ENCODE peak calls at places on chromosomes 5 and 9, in six cellular contexts. One of them, this sample, is unnamed.

GRCh38 chr5:5950658-5951057 is 427.7 kb downstream of the MED10 start:
- DNase-seq in GM12891: no peak
- DNase-seq in tibial nerve: no peak
- DNase-seq in Peyer's patch: no peak
- DNase-seq in esophagus squamous epithelium: no peak
- DNase-seq in ovary: no peak
- DNase-seq in this sample: no peak

GRCh38 chr5:73831066-73831465 is 205.1 kb downstream of the ARHGEF28 start:
- DNase-seq in esophagus squamous epithelium: no peak
- DNase-seq in Peyer's patch: no peak
- DNase-seq in tibial nerve: no peak
- DNase-seq in GM12891: no peak
- DNase-seq in ovary: no peak
- DNase-seq in this sample: no peak

GRCh38 chr5:84384604-84385575 is at the start of gene EDIL3:
- DNase-seq in Peyer's patch: peak; percentile 48
- DNase-seq in GM12891: no peak
- DNase-seq in esophagus squamous epithelium: no peak
- DNase-seq in ovary: peak; percentile 37
- DNase-seq in tibial nerve: no peak
- DNase-seq in this sample: peak; percentile 86

GRCh38 chr5:26622947-26623346 is 415.4 kb downstream of the CDH9 start:
- DNase-seq in GM12891: no peak
- DNase-seq in esophagus squamous epithelium: no peak
- DNase-seq in tibial nerve: no peak
- DNase-seq in ovary: no peak
- DNase-seq in Peyer's patch: no peak
- DNase-seq in this sample: no peak

GRCh38 chr9:132857601-132858342 is 20.3 kb downstream of the AK8 start:
- DNase-seq in Peyer's patch: no peak
- DNase-seq in esophagus squamous epithelium: no peak
- DNase-seq in tibial nerve: no peak
- DNase-seq in GM12891: no peak
- DNase-seq in ovary: peak; percentile 67
- DNase-seq in this sample: no peak

GRCh38 chr5:55421074-55421529 is 113.3 kb downstream of the MTREX start:
- DNase-seq in tibial nerve: no peak
- DNase-seq in Peyer's patch: no peak
- DNase-seq in GM12891: no peak
- DNase-seq in ovary: no peak
- DNase-seq in esophagus squamous epithelium: no peak
- DNase-seq in this sample: no peak

GRCh38 chr5:143569722-143570567 is 166.5 kb upstream of the NR3C1 start:
- DNase-seq in tibial nerve: no peak
- DNase-seq in Peyer's patch: no peak
- DNase-seq in GM12891: no peak
- DNase-seq in ovary: no peak
- DNase-seq in esophagus squamous epithelium: no peak
- DNase-seq in this sample: no peak

GRCh38 chr9:26157411-26157810 is 479.2 kb upstream of the TUSC1 start:
- DNase-seq in esophagus squamous epithelium: no peak
- DNase-seq in ovary: no peak
- DNase-seq in Peyer's patch: no peak
- DNase-seq in GM12891: no peak
- DNase-seq in tibial nerve: no peak
- DNase-seq in this sample: no peak

GRCh38 chr5:170892201-170892600 is 30.4 kb downstream of the RANBP17 start:
- DNase-seq in ovary: no peak
- DNase-seq in GM12891: no peak
- DNase-seq in tibial nerve: no peak
- DNase-seq in Peyer's patch: no peak
- DNase-seq in esophagus squamous epithelium: no peak
- DNase-seq in this sample: no peak

GRCh38 chr5:26323794-26324193 is 714.6 kb downstream of the CDH9 start:
- DNase-seq in tibial nerve: no peak
- DNase-seq in GM12891: no peak
- DNase-seq in Peyer's patch: no peak
- DNase-seq in ovary: no peak
- DNase-seq in esophagus squamous epithelium: no peak
- DNase-seq in this sample: peak; percentile 51

GRCh38 chr9:90832251-90832650 is 30.6 kb downstream of the SYK start:
- DNase-seq in tibial nerve: no peak
- DNase-seq in esophagus squamous epithelium: no peak
- DNase-seq in GM12891: no peak
- DNase-seq in ovary: no peak
- DNase-seq in Peyer's patch: no peak
- DNase-seq in this sample: no peak

DNA sequence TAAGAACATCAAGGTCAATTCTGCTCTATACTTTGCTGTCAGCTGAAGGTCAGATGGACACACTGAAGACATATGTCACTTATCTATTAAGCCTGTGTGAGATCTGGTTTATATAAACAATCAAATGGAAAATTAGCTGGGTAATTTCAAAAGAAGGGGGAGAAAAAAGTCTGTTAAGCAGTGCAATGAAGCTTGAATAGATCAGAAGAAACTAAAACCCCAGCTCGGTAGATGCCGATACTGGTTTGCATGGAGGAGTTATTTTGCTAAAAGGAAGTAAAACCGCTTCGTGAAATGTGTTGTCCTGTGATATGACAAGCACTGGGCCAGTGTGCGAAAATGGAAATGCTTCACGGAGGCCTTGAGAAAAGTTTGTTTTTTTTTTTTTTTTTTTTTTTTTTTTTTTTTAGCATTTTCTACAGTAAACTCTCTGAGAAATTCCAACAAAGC is 148.8 kb downstream of the MEF2C start:
- DNase-seq in Peyer's patch: no peak
- DNase-seq in esophagus squamous epithelium: no peak
- DNase-seq in tibial nerve: no peak
- DNase-seq in ovary: no peak
- DNase-seq in GM12891: no peak
- DNase-seq in this sample: no peak
- TF ChIP-seq POLR2A in Peyer's patch: no peak
- TF ChIP-seq POLR2A in esophagus squamous epithelium: no peak
- TF ChIP-seq POLR2A in tibial nerve: no peak
- TF ChIP-seq POLR2A in ovary: no peak
- TF ChIP-seq POLR2A in GM12891: no peak
- TF ChIP-seq POLR2A in this sample: no peak

GRCh38 chr9:136466155-136466541 is 16.7 kb downstream of the SEC16A start:
- DNase-seq in ovary: no peak
- DNase-seq in tibial nerve: no peak
- DNase-seq in GM12891: no peak
- DNase-seq in Peyer's patch: no peak
- DNase-seq in esophagus squamous epithelium: no peak
- DNase-seq in this sample: no peak
- TF ChIP-seq POLR2A in ovary: no peak
- TF ChIP-seq POLR2A in tibial nerve: no peak
- TF ChIP-seq POLR2A in GM12891: no peak
- TF ChIP-seq POLR2A in Peyer's patch: no peak
- TF ChIP-seq POLR2A in esophagus squamous epithelium: no peak
- TF ChIP-seq POLR2A in this sample: no peak

DNA sequence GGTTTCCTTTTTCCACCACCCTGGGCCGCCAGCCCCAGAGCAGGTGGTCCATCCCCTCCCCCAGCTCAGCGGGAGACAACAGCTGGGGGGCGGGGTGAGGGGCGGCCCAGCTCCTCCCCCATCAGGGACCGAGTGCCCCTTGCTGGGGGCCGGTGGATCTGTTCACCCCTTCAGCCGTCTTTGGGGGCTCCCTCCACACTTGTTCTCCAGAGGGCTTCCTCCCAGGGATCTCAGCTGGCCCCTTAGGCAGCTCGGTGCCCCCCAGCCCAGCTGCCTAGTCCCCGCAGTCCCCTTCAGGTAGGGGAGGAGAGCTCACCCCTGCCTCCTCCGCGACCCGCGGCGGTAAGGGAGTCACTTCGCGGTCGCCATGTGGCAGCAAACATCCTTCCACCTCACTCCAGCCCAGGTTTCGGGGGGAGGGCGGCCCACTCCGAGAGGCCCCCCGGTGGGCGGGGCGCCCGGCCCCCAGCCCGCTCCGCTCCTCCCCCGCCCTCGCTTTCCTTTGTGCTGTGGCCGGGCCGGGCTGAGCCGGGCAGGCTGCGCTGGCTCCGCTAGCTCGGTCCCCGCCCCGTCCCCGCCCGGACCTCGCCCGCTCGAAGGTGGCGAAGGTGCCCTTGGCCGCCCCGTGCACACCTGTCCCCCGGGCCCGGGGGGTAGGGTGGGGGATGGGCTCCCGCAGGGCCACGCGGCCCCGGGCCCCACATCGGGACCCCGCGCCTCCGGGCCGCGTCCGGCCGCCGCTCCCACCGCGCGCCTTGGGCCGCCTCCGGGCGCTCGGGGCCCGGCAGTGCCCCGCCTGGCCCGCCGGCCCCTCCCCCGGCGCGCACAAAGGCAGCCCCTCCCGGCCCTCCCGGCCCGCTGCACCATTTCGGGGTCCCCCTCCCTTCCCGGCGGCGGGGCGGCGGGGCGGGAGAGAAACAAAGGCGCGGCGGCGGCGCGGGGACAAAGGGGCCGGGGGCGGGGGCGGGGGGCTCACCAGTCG is 683 bp downstream of the DBN1 start:
- DNase-seq in ovary: peak; percentile 70
- DNase-seq in GM12891: peak; percentile 91
- DNase-seq in esophagus squamous epithelium: no peak
- DNase-seq in tibial nerve: no peak
- DNase-seq in Peyer's patch: no peak
- DNase-seq in this sample: peak; percentile 90
- TF ChIP-seq POLR2A in ovary: no peak
- TF ChIP-seq POLR2A in GM12891: peak; percentile 61
- TF ChIP-seq POLR2A in esophagus squamous epithelium: no peak
- TF ChIP-seq POLR2A in tibial nerve: no peak
- TF ChIP-seq POLR2A in Peyer's patch: no peak
- TF ChIP-seq POLR2A in this sample: no peak

GRCh38 chr5:178895615-178896571 is at the start of gene ZFP2:
- DNase-seq in esophagus squamous epithelium: no peak
- DNase-seq in ovary: peak; percentile 75
- DNase-seq in Peyer's patch: peak; percentile 79
- DNase-seq in GM12891: peak; percentile 5
- DNase-seq in tibial nerve: no peak
- DNase-seq in this sample: peak; percentile 91
- TF ChIP-seq POLR2A in esophagus squamous epithelium: no peak
- TF ChIP-seq POLR2A in ovary: no peak
- TF ChIP-seq POLR2A in Peyer's patch: no peak
- TF ChIP-seq POLR2A in GM12891: no peak
- TF ChIP-seq POLR2A in tibial nerve: no peak
- TF ChIP-seq POLR2A in this sample: peak; percentile 8

GRCh38 chr5:150758210-150758533 is 645 bp downstream of the DCTN4 start:
- DNase-seq in GM12891: no peak
- DNase-seq in esophagus squamous epithelium: no peak
- DNase-seq in Peyer's patch: no peak
- DNase-seq in ovary: no peak
- DNase-seq in tibial nerve: no peak
- DNase-seq in this sample: no peak
- TF ChIP-seq POLR2A in GM12891: no peak
- TF ChIP-seq POLR2A in esophagus squamous epithelium: no peak
- TF ChIP-seq POLR2A in Peyer's patch: no peak
- TF ChIP-seq POLR2A in ovary: no peak
- TF ChIP-seq POLR2A in tibial nerve: no peak
- TF ChIP-seq POLR2A in this sample: no peak